ENCODE peak calls at places on chromosomes 2 and 18, in four cellular contexts. F is heart right ventricle, W is pancreas, U is cardiac muscle cell. C is an unnamed sample.

GRCh38 chr2:219001577-219002394 is 8.6 kb upstream of the CRYBA2 start:
- DNase-seq in F (no peak), W (peak; percentile 99), U (no peak), C (peak; percentile 94)

GRCh38 chr2:69020496-69020895 is 7.5 kb downstream of the ANTXR1 start:
- DNase-seq in F (no peak), W (no peak), U (no peak), C (no peak)

GRCh38 chr18:10205136-10205535 is 249.3 kb upstream of the APCDD1 start:
- DNase-seq in F (peak; percentile 36), W (no peak), U (peak; percentile 40), C (no peak)

GRCh38 chr2:64319930-64320329 is 134.0 kb upstream of the LGALSL start:
- DNase-seq in F (no peak), W (no peak), U (no peak), C (no peak)

GRCh38 chr2:85194780-85195480 is 61.7 kb downstream of the TCF7L1 start:
- DNase-seq in F (no peak), W (no peak), U (no peak), C (no peak)

GRCh38 chr2:30222031-30222430 is 9.3 kb upstream of the LBH start:
- DNase-seq in F (no peak), W (no peak), U (no peak), C (no peak)

GRCh38 chr2:129757915-129758421 is 221.5 kb upstream of the RAB6C start:
- DNase-seq in F (no peak), W (no peak), U (no peak), C (no peak)

GRCh38 chr18:42048150-42048549 is 93.1 kb downstream of the PIK3C3 start:
- DNase-seq in F (no peak), W (no peak), U (peak; percentile 86), C (no peak)

GRCh38 chr2:20104900-20105545 is 53.6 kb upstream of the LAPTM4A start:
- DNase-seq in F (no peak), W (no peak), U (no peak), C (no peak)

GRCh38 chr2:198657520-198658121 is 800.1 kb downstream of the SATB2 start:
- DNase-seq in F (no peak), W (no peak), U (peak; percentile 12), C (peak; percentile 73)

GRCh38 chr2:10863837-10864236 is 47.9 kb upstream of the KCNF1 start:
- DNase-seq in F (no peak), W (no peak), U (no peak), C (no peak)

GRCh38 chr2:46719499-46719898 is 196.1 kb downstream of the MCFD2 start:
- DNase-seq in F (no peak), W (no peak), U (peak; percentile 47), C (no peak)

GRCh38 chr2:103594823-103595222 is 833.0 kb downstream of the TMEM182 start:
- DNase-seq in F (no peak), W (no peak), U (no peak), C (no peak)

GRCh38 chr2:75100691-75101236 is 98.6 kb downstream of the TACR1 start:
- DNase-seq in F (no peak), W (no peak), U (no peak), C (no peak)

GRCh38 chr2:150387586-150388288 is 99.7 kb downstream of the RND3 start:
- DNase-seq in F (no peak), W (no peak), U (no peak), C (no peak)

GRCh38 chr2:11009866-11010265 is 98.1 kb downstream of the KCNF1 start:
- DNase-seq in F (no peak), W (no peak), U (no peak), C (no peak)

GRCh38 chr18:24024425-24024824 is 9.9 kb downstream of the TTC39C start:
- DNase-seq in F (no peak), W (no peak), U (no peak), C (no peak)
- H3K4me1 ChIP-seq in F (peaks cover 69% of the 10 kb centered on the region), W (no peaks in the 10 kb centered on the region), U (no peaks in the 10 kb centered on the region), C (peaks cover 9% of the 10 kb centered on the region)

GRCh38 chr2:42810126-42810970 is 18.0 kb upstream of the HAAO start:
- DNase-seq in F (peak; percentile 96), W (peak; percentile 95), U (peak; percentile 98), C (peak; percentile 95)

GRCh38 chr2:42809876-42810125 is 17.4 kb upstream of the HAAO start:
- DNase-seq in F (peak; percentile 85), W (peak; percentile 88), U (peak; percentile 93), C (peak; percentile 91)

GRCh38 chr2:42812899-42813479 is 20.6 kb upstream of the HAAO start:
- DNase-seq in F (no peak), W (no peak), U (peak; percentile 53), C (no peak)

GRCh38 chr2:42809131-42809875 is 16.9 kb upstream of the HAAO start:
- DNase-seq in F (no peak), W (peak; percentile 70), U (no peak), C (no peak)

GRCh38 chr2:42810971-42811865 is 18.8 kb upstream of the HAAO start:
- DNase-seq in F (peak; percentile 54), W (peak; percentile 53), U (peak; percentile 86), C (peak; percentile 57)
- TF ChIP-seq CTCF in F (no peak), W (no peak), U (no peak), C (no peak)

DNA sequence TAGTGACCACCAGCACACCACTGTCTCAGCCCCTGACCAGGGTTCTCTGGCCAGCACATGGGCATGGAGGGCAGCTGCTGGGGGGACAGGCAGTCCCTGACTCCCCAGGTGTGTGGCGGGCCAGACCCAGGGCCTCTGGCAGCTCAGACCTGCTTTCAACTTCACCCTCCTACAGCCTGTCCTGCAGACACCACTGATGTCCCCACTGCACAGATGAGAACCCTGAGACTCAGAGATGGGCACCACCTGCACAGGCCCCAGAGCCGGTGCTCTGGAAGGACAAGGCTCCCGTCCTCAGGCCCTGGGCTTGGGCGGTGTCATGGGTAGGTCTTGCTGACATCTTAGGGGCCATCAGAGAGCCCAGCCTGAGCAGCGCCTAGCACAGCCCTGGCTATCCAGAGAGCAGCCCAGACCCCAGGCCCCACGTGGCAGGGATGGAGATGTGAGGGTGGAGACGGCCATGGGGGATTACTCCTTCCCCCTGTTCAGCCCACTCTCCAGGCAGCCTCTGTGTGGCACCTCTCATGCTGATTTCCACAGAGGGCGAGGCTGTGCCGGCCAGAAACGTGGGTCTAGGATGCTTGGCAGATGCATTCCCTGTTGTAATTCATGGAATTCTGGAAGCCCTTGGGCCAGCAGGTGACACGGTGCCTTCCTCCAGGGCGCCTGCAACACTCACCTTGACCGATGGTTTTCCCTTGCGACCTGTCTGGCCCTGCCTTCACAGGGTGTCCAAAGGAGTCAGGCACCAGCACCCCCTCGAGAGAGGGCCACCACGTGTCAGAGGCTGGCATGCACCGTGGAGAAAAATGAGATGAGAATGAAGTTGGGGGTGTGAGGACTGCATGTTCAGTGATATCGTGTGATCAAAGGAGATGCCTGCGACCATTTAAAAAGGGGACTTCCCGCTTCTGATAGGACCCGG is 61.2 kb upstream of the GLI2 start:
- DNase-seq in F (no peak), W (no peak), U (no peak), C (no peak)
- H3K4me1 ChIP-seq in F (peaks cover 8% of the 10 kb centered on the region), W (no peaks in the 10 kb centered on the region), U (no peaks in the 10 kb centered on the region), C (peaks cover 2% of the 10 kb centered on the region)

GRCh38 chr2:153668923-153669322 is 190.4 kb upstream of the RPRM start:
- DNase-seq in F (no peak), W (no peak), U (no peak), C (no peak)

GRCh38 chr2:153663371-153663770 is 184.8 kb upstream of the RPRM start:
- DNase-seq in F (no peak), W (no peak), U (no peak), C (no peak)

DNA sequence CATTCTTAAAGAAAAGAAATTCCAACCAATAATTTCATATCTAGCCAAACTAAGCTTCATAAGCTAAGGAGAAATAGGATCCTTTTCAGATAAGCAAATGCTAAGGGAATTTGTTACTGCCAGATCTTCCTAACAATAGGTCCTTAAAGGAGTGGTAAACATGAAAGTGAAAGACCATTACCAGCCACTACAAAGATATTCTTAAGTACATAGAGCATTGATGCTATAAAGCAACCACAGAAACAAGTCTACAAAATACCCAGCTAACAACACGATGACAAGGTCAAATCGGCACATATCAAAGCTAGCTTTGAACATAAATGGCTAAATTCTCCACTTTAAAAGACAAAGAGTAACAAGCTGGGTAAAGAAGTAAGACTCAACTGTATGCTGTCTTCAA is 188.9 kb upstream of the RPRM start:
- DNase-seq in F (no peak), W (no peak), U (no peak), C (no peak)
- TF ChIP-seq CTCF in F (no peak), W (no peak), U (no peak), C (no peak)

GRCh38 chr2:97720746-97721145 is 7.4 kb downstream of the ZAP70 start:
- DNase-seq in F (no peak), W (no peak), U (no peak), C (no peak)

GRCh38 chr2:97723156-97724072 is 10.0 kb downstream of the ZAP70 start:
- DNase-seq in F (no peak), W (no peak), U (no peak), C (peak; percentile 35)

GRCh38 chr2:97724073-97724410 is 10.7 kb downstream of the ZAP70 start:
- DNase-seq in F (no peak), W (no peak), U (no peak), C (no peak)

GRCh38 chr2:97724501-97724900 is 11.1 kb downstream of the ZAP70 start:
- DNase-seq in F (no peak), W (no peak), U (no peak), C (no peak)

DNA sequence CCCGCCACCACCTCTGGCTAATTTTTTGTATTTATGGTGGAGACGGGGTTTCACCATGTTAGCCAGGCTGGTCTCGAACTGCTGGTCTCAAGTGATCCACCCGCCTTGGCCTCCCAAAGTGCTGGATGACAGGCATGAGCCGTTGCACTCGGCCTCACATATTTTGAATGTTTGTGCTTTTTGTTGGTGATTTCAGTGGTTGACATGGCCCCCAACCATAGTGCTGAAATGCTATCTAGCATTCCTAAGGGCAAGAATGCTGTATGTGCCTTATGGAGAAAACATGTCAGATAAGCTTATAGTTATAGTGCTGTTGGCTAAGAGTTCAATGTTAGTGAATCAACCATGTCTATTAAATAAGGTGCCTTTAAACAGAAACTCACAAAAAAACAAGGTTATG is 8.9 kb downstream of the ZAP70 start:
- DNase-seq in F (no peak), W (no peak), U (peak; percentile 64), C (no peak)
- H3K4me1 ChIP-seq in F (peaks cover 20% of the 10 kb centered on the region), W (no peaks in the 10 kb centered on the region), U (no peaks in the 10 kb centered on the region), C (no peaks in the 10 kb centered on the region)

GRCh38 chr2:132645943-132646804 is 23.8 kb downstream of the LYPD1 start:
- DNase-seq in F (no peak), W (no peak), U (no peak), C (no peak)
- TF ChIP-seq CTCF in F (no peak), W (no peak), U (no peak), C (no peak)

GRCh38 chr2:105840933-105841332 is 96.2 kb downstream of the NCK2 start:
- DNase-seq in F (no peak), W (no peak), U (no peak), C (no peak)
- H3K4me1 ChIP-seq in F (peaks cover 41% of the 10 kb centered on the region), W (no peaks in the 10 kb centered on the region), U (no peaks in the 10 kb centered on the region), C (no peaks in the 10 kb centered on the region)